ENCODE peak calls at places on chromosome 20, in nine cellular contexts. U is HCT116; V is body of pancreas; P is CD4-positive, alpha-beta T cell; F is gastrocnemius medialis; A is upper lobe of left lung; G is cardiac muscle cell; S is left ventricle myocardium inferior; C is heart left ventricle. L is an unnamed sample.

GRCh38 chr20:41308726-41309413 is 8.7 kb downstream of the ZHX3 start:
- DNase-seq in S (no peak), C (no peak), V (no peak), F (no peak), P (no peak), G (peak; percentile 82), U (no peak), A (no peak), L (no peak)

GRCh38 chr20:58260006-58260405 is 31.6 kb upstream of the ANKRD60 start:
- DNase-seq in V (no peak), S (no peak), A (no peak), C (no peak), U (no peak), G (no peak), F (no peak), P (no peak), L (no peak)

GRCh38 chr20:57190536-57191265 is 75.7 kb downstream of the BMP7 start:
- DNase-seq in F (no peak), S (no peak), A (no peak), P (no peak), G (no peak), C (no peak), V (no peak), U (no peak), L (no peak)

GRCh38 chr20:37297066-37297736 is 7.7 kb downstream of the MANBAL start:
- DNase-seq in U (no peak), A (no peak), F (no peak), S (no peak), P (no peak), C (no peak), V (no peak), G (peak; percentile 54), L (peak; percentile 28)

GRCh38 chr20:15297059-15297875 is 959.9 kb upstream of the FLRT3 start:
- DNase-seq in F (no peak), A (no peak), V (peak; percentile 64), C (no peak), S (no peak), P (no peak), U (no peak), G (no peak), L (peak; percentile 67)

GRCh38 chr20:44411757-44412401 is 56.4 kb downstream of the HNF4A start:
- DNase-seq in F (no peak), P (no peak), U (no peak), V (no peak), G (no peak), S (no peak), C (no peak), A (no peak), L (no peak)

GRCh38 chr20:9518776-9519175 is 4.4 kb downstream of the LAMP5 start:
- DNase-seq in F (no peak), A (no peak), G (no peak), S (no peak), C (no peak), P (no peak), U (no peak), V (no peak), L (no peak)

GRCh38 chr20:16115891-16116577 is 457.2 kb downstream of the KIF16B start:
- DNase-seq in P (no peak), C (no peak), V (no peak), S (peak; percentile 39), U (no peak), G (no peak), F (no peak), A (no peak), L (peak; percentile 42)

GRCh38 chr20:50475879-50476292 is 34.3 kb upstream of the PTPN1 start:
- DNase-seq in P (no peak), A (no peak), U (no peak), G (peak; percentile 40), S (no peak), V (peak; percentile 33), F (no peak), C (no peak), L (peak; percentile 22)

GRCh38 chr20:49435639-49436038 is 46.8 kb downstream of the KCNB1 start:
- DNase-seq in G (no peak), A (no peak), S (no peak), P (no peak), V (no peak), C (no peak), U (no peak), F (no peak), L (no peak)

GRCh38 chr20:757509-757908 is 10.8 kb downstream of the SLC52A3 start:
- DNase-seq in G (no peak), P (no peak), C (no peak), S (no peak), A (no peak), F (no peak), V (no peak), U (no peak), L (no peak)

GRCh38 chr20:10667077-10667401 is 6.8 kb downstream of the JAG1 start:
- DNase-seq in G (no peak), U (no peak), C (peak; percentile 54), S (no peak), F (no peak), A (peak; percentile 84), V (peak; percentile 63), P (no peak), L (peak; percentile 35)

GRCh38 chr20:48788486-48789072 is 39.2 kb downstream of the PREX1 start:
- DNase-seq in G (no peak), U (no peak), P (no peak), S (no peak), F (no peak), A (no peak), V (no peak), C (no peak), L (no peak)

GRCh38 chr20:57686931-57687652 is 22.7 kb downstream of the PMEPA1 start:
- DNase-seq in G (no peak), C (no peak), A (no peak), S (no peak), U (no peak), V (peak; percentile 27), P (no peak), F (no peak), L (no peak)

GRCh38 chr20:32437391-32438074 is 79.4 kb downstream of the ASXL1 start:
- DNase-seq in A (no peak), V (peak; percentile 33), C (no peak), P (no peak), S (no peak), U (no peak), G (no peak), F (no peak), L (no peak)

GRCh38 chr20:31661625-31662371 is 24.1 kb downstream of the COX4I2 start:
- DNase-seq in G (peak; percentile 85), F (peak; percentile 60), A (peak; percentile 92), P (peak; percentile 78), C (peak; percentile 86), U (peak; percentile 40), S (peak; percentile 86), V (peak; percentile 86), L (peak; percentile 81)

GRCh38 chr20:35463455-35464300 is 8.3 kb downstream of the CEP250 start:
- DNase-seq in V (peak; percentile 65), S (no peak), P (peak; percentile 48), A (no peak), C (peak; percentile 44), G (peak; percentile 81), U (peak; percentile 40), F (peak; percentile 14), L (peak; percentile 50)

GRCh38 chr20:33667245-33668086 is 723 bp downstream of the ACTL10 start:
- DNase-seq in C (peak; percentile 46), U (no peak), G (peak; percentile 86), S (peak; percentile 58), P (no peak), A (peak; percentile 94), V (peak; percentile 87), F (no peak), L (peak; percentile 74)

GRCh38 chr20:31906001-31906400 is 35.6 kb downstream of the TTLL9 start:
- DNase-seq in U (no peak), S (no peak), G (no peak), A (no peak), P (no peak), C (no peak), V (no peak), F (no peak), L (no peak)

GRCh38 chr20:25249198-25249931 is 1.5 kb downstream of the PYGB start:
- DNase-seq in S (no peak), F (no peak), V (no peak), U (no peak), P (no peak), A (no peak), C (no peak), G (no peak), L (peak; percentile 61)

GRCh38 chr20:62618622-62619529 is 23.4 kb upstream of the SLCO4A1 start:
- DNase-seq in C (no peak), U (no peak), G (no peak), V (no peak), S (no peak), A (peak; percentile 34), F (no peak), P (no peak), L (no peak)
- H3K27ac ChIP-seq in C (peak overlapping the region; percentile 75), U (no peak overlapping the region), G (no peak overlapping the region), V (no peak overlapping the region), S (peak overlapping the region; percentile 91), A (peak overlapping the region; percentile 91), F (peak overlapping the region; percentile 84), P (no peak overlapping the region), L (peak overlapping the region; percentile 71)

GRCh38 chr20:46715292-46715756 is 5.9 kb downstream of the SLC2A10 start:
- DNase-seq in G (peak; percentile 92), A (no peak), P (no peak), U (no peak), C (no peak), F (no peak), S (no peak), V (no peak), L (peak; percentile 40)
- TF ChIP-seq CTCF in G (peak; percentile 4), A (peak; percentile 10), P (no peak), U (peak; percentile 17), C (no peak), F (no peak), S (no peak), V (no peak), L (no peak)

DNA sequence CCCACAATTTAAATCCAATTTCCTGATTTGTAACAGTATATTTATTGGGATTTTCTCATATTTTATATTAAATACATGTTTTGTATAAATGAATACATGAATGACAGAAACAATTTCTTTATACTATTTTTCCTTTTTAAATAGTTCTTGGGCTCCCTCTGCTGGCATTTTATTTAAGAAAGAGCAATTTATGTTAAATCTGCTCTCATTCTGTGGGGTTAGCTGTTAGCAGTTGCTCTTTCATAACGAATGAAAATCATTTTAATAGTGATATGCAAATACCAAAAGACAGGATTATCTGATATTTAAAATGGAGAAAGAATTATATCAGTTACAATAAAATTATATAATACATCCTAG is 118.3 kb downstream of the RALGAPA2 start:
- DNase-seq in P (no peak), C (no peak), S (no peak), G (peak; percentile 57), A (no peak), F (no peak), V (no peak), U (no peak), L (no peak)
- H3K27ac ChIP-seq in P (no peak overlapping the region), C (no peak overlapping the region), S (no peak overlapping the region), G (no peak overlapping the region), A (no peak overlapping the region), F (no peak overlapping the region), V (no peak overlapping the region), U (no peak overlapping the region), L (no peak overlapping the region)

DNA sequence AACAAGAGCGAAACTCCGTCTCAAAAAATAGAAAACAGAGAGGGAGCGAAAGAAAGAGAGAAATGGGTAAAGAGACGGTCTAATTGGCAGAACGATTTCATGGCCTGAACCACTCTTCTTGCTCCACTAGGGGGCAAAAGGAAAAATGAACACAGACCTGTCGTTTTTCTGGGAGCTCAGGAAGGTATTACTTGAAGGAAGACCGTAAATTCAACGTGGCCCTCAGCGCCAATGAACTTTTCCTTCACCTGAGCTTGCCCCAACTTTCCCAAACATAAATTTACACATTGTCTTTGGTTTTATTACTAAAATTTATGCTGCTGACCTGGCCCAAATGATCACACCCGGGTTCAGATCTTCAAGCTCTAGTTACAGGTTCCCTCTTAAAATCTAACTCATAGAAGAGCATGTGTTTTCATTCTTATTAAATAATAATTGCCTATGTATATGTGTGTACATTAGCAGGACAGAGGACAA is 67.3 kb downstream of the ATP9A start:
- DNase-seq in U (peak; percentile 35), C (no peak), A (no peak), P (no peak), S (no peak), V (peak; percentile 38), F (no peak), G (peak; percentile 65), L (peak; percentile 24)
- TF ChIP-seq CTCF in U (peak; percentile 79), C (peak; percentile 53), A (peak; percentile 61), P (peak; percentile 64), S (peak; percentile 70), V (peak; percentile 77), F (peak; percentile 32), G (peak; percentile 80), L (peak; percentile 61)